ENCODE peak calls at places on chromosomes 4 and X, in nine cellular contexts. H is T-cell; Q is MM.1S; U is choroid plexus epithelial cell; N is tibial artery; L is activated T-cell treated with anti-CD3 and anti-CD28 coated beads for 1 hour; I is activated T-helper 1 cell treated with anti-CD3 and anti-CD28 coated beads, Interleukin-2, amount 50 U/mL, for 16 hours; M is kidney glomerular epithelial cell; G is T-helper 9 cell. J is an unnamed sample.

GRCh38 chrX:36019164-36019563 is 99.6 kb downstream of the CFAP47 start:
- DNase-seq in L (no peak), U (no peak), Q (no peak), G (no peak), H (no peak), M (no peak), I (no peak), N (no peak), J (no peak)

GRCh38 chr4:40180356-40180755 is 16.5 kb upstream of the RHOH start:
- DNase-seq in U (peak; percentile 88), N (no peak), H (no peak), M (peak; percentile 35), I (no peak), L (no peak), Q (no peak), G (no peak), J (no peak)

GRCh38 chr4:11543710-11544109 is 115.0 kb upstream of the HS3ST1 start:
- DNase-seq in I (no peak), M (peak; percentile 69), N (no peak), L (no peak), H (no peak), Q (no peak), G (no peak), U (peak; percentile 56), J (no peak)

GRCh38 chr4:5203925-5204324 is 152.6 kb downstream of the STK32B start:
- DNase-seq in M (no peak), H (no peak), I (no peak), Q (no peak), N (no peak), U (no peak), L (no peak), G (no peak), J (no peak)

GRCh38 chr4:119039779-119040178 is 95.9 kb upstream of the MYOZ2 start:
- DNase-seq in N (no peak), H (no peak), U (peak; percentile 20), L (no peak), Q (no peak), M (no peak), I (no peak), G (no peak), J (no peak)

GRCh38 chrX:52265713-52266112 is 81.0 kb downstream of the MAGED4 start:
- DNase-seq in H (no peak), M (no peak), I (no peak), Q (no peak), U (no peak), L (no peak), N (no peak), G (no peak), J (no peak)

GRCh38 chr4:3709061-3709845 is 56.9 kb upstream of the ADRA2C start:
- DNase-seq in G (no peak), Q (no peak), L (no peak), H (no peak), M (no peak), U (no peak), N (no peak), I (no peak), J (no peak)

GRCh38 chr4:108512615-108513505 is 107.5 kb upstream of the RPL34 start:
- DNase-seq in L (peak; percentile 26), H (peak; percentile 24), I (no peak), U (peak; percentile 86), Q (no peak), M (peak; percentile 35), N (no peak), G (no peak), J (no peak)

GRCh38 chr4:24920008-24920407 is 7.2 kb upstream of the CCDC149 start:
- DNase-seq in H (no peak), N (no peak), L (no peak), Q (no peak), U (no peak), I (no peak), M (no peak), G (no peak), J (no peak)

GRCh38 chr4:100076753-100077152 is 113.5 kb downstream of the DDIT4L start:
- DNase-seq in N (no peak), G (no peak), I (no peak), L (no peak), U (no peak), M (no peak), H (no peak), Q (no peak), J (no peak)

GRCh38 chr4:147096667-147097604 is 151.3 kb upstream of the TTC29 start:
- DNase-seq in I (no peak), Q (peak; percentile 57), N (no peak), H (no peak), G (no peak), U (peak; percentile 82), M (peak; percentile 53), L (no peak), J (no peak)

GRCh38 chr4:174591243-174592021 is 69.1 kb upstream of the HPGD start:
- DNase-seq in N (no peak), U (no peak), Q (no peak), I (no peak), H (no peak), M (no peak), G (no peak), L (no peak), J (no peak)

GRCh38 chr4:15756361-15756861 is 21.7 kb upstream of the CD38 start:
- DNase-seq in G (peak; percentile 48), I (peak; percentile 28), U (peak; percentile 73), M (peak; percentile 62), H (peak; percentile 60), Q (peak; percentile 95), N (no peak), L (peak; percentile 47), J (peak; percentile 61)

GRCh38 chrX:107752037-107752436 is 23.6 kb downstream of the TSC22D3 start:
- DNase-seq in N (no peak), I (no peak), L (no peak), H (no peak), G (no peak), M (no peak), U (no peak), Q (no peak), J (no peak)

GRCh38 chr4:87697272-87697671 is 47.2 kb downstream of the DMP1 start:
- DNase-seq in M (no peak), G (no peak), L (no peak), I (no peak), N (no peak), U (no peak), H (no peak), Q (no peak), J (no peak)

GRCh38 chrX:30906726-30907125 is 17.7 kb upstream of the TAB3 start:
- DNase-seq in G (no peak), L (no peak), N (no peak), Q (no peak), I (no peak), U (peak; percentile 30), M (peak; percentile 4), H (no peak), J (no peak)

GRCh38 chr4:38131371-38132139 is 171.4 kb downstream of the PTTG2 start:
- DNase-seq in U (peak; percentile 60), N (no peak), Q (peak; percentile 54), I (peak; percentile 16), H (peak; percentile 48), G (peak; percentile 50), M (no peak), L (peak; percentile 24), J (peak; percentile 55)

GRCh38 chrX:18146954-18147353 is 73.7 kb downstream of the BEND2 start:
- DNase-seq in M (peak; percentile 29), H (no peak), L (no peak), Q (no peak), N (no peak), I (no peak), U (peak; percentile 6), G (no peak), J (peak; percentile 0)

GRCh38 chr4:2337131-2337723 is 75.3 kb upstream of the MXD4 start:
- DNase-seq in U (no peak), N (no peak), G (no peak), H (no peak), L (no peak), Q (no peak), I (no peak), M (no peak), J (no peak)

GRCh38 chrX:97858592-97858991 is 974.9 kb downstream of the RPA4 start:
- DNase-seq in Q (no peak), L (no peak), G (no peak), M (no peak), N (no peak), U (peak; percentile 1), H (no peak), I (no peak), J (no peak)

GRCh38 chr4:75916091-75916661 is 13.9 kb upstream of the PPEF2 start:
- DNase-seq in G (no peak), N (no peak), U (peak; percentile 78), L (no peak), M (peak; percentile 87), Q (peak; percentile 52), H (no peak), I (no peak), J (peak; percentile 10)

GRCh38 chrX:109782994-109783711 is 50.1 kb upstream of the ACSL4 start:
- DNase-seq in U (peak; percentile 20), Q (peak; percentile 80), G (no peak), N (no peak), L (no peak), I (no peak), H (no peak), M (no peak), J (no peak)

GRCh38 chr4:93841803-93842202 is 13.2 kb downstream of the ATOH1 start:
- DNase-seq in L (no peak), G (no peak), U (no peak), H (no peak), I (no peak), Q (no peak), N (no peak), M (no peak), J (no peak)

GRCh38 chr4:153651041-153651960 is 32.8 kb upstream of the TLR2 start:
- DNase-seq in M (no peak), U (peak; percentile 53), Q (no peak), H (peak; percentile 39), I (no peak), G (peak; percentile 15), L (peak; percentile 27), N (peak; percentile 72), J (peak; percentile 30)

GRCh38 chrX:141468940-141469339 is 115.6 kb downstream of the SPANXA1 start:
- DNase-seq in I (no peak), L (no peak), G (no peak), H (no peak), N (no peak), M (peak; percentile 7), Q (no peak), U (peak; percentile 22), J (no peak)

GRCh38 chr4:117664706-117665444 is 369.4 kb upstream of the NDST3 start:
- DNase-seq in L (no peak), I (no peak), M (peak; percentile 7), U (peak; percentile 2), G (no peak), Q (no peak), H (no peak), N (no peak), J (no peak)

GRCh38 chrX:63275127-63275526 is 76.0 kb downstream of the SPIN4 start:
- DNase-seq in L (no peak), U (peak; percentile 10), H (no peak), I (no peak), G (peak; percentile 1), Q (peak; percentile 38), N (no peak), M (no peak), J (peak; percentile 13)

GRCh38 chr4:27005512-27006246 is 145.0 kb downstream of the STIM2 start:
- DNase-seq in M (no peak), H (no peak), I (no peak), G (no peak), U (peak; percentile 83), N (no peak), Q (no peak), L (no peak), J (no peak)

GRCh38 chr4:101271516-101271915 is 75.8 kb downstream of the PPP3CA start:
- DNase-seq in U (peak; percentile 24), L (no peak), I (no peak), N (no peak), H (no peak), Q (no peak), G (no peak), M (no peak), J (no peak)

GRCh38 chrX:33336783-33337182 is 125.4 kb upstream of the DMD start:
- DNase-seq in N (peak; percentile 19), G (no peak), I (no peak), Q (no peak), M (no peak), H (no peak), U (peak; percentile 54), L (no peak), J (no peak)

GRCh38 chr4:176718881-176719280 is 73.8 kb downstream of the VEGFC start:
- DNase-seq in I (no peak), L (no peak), M (no peak), U (no peak), H (no peak), G (no peak), Q (no peak), N (no peak), J (no peak)